ENCODE peak calls at places on chromosomes 6 and 20, in four cellular contexts. E, U, H and Y are unnamed samples.

GRCh38 chr6:87830834-87831374 is 128.9 kb upstream of the AKIRIN2 start:
- DNase-seq in E (no peak), U (no peak), H (no peak), Y (no peak)

GRCh38 chr6:157033428-157034140 is 256.4 kb downstream of the ARID1B start:
- DNase-seq in E (no peak), U (no peak), H (no peak), Y (peak)

GRCh38 chr6:97189767-97190166 is 93.2 kb downstream of the MMS22L start:
- DNase-seq in E (no peak), U (no peak), H (no peak), Y (no peak)

GRCh38 chr6:147022041-147022440 is 182.2 kb upstream of the STXBP5 start:
- DNase-seq in E (no peak), U (no peak), H (no peak), Y (peak)

GRCh38 chr6:144305985-144306384 is 20.9 kb downstream of the UTRN start:
- DNase-seq in E (no peak), U (no peak), H (no peak), Y (no peak)

GRCh38 chr6:145080651-145081050 is 654.7 kb downstream of the EPM2A start:
- DNase-seq in E (no peak), U (no peak), H (no peak), Y (no peak)

GRCh38 chr6:159043986-159044385 is 805 bp downstream of the TAGAP start:
- DNase-seq in E (no peak), U (no peak), H (no peak), Y (no peak)

GRCh38 chr6:81763051-81763450 is 10.6 kb upstream of the TENT5A start:
- DNase-seq in E (no peak), U (no peak), H (no peak), Y (no peak)

GRCh38 chr6:47478233-47479155 is 905 bp downstream of the CD2AP start:
- DNase-seq in E (no peak), U (no peak), H (peak), Y (peak)

GRCh38 chr6:40477246-40478126 is 109.7 kb downstream of the LRFN2 start:
- DNase-seq in E (peak), U (peak), H (no peak), Y (peak)

GRCh38 chr20:57514273-57514751 is 10.6 kb downstream of the CTCFL start:
- DNase-seq in E (peak), U (peak), H (peak), Y (peak)

GRCh38 chr6:41677430-41678045 is 39.3 kb downstream of the MDFI start:
- DNase-seq in E (no peak), U (no peak), H (no peak), Y (no peak)

GRCh38 chr6:69835414-69836179 is 30.8 kb upstream of the COL19A1 start:
- DNase-seq in E (no peak), U (peak), H (no peak), Y (peak)

GRCh38 chr6:39520411-39520810 is 197.9 kb upstream of the KCNK16 start:
- DNase-seq in E (no peak), U (no peak), H (no peak), Y (no peak)

GRCh38 chr20:23880426-23880825 is 878 bp upstream of the CST5 start:
- DNase-seq in E (no peak), U (no peak), H (no peak), Y (no peak)

GRCh38 chr6:10081957-10082356 is 332.9 kb downstream of the TFAP2A start:
- DNase-seq in E (no peak), U (no peak), H (no peak), Y (no peak)

GRCh38 chr20:16258766-16259165 is 314.5 kb downstream of the KIF16B start:
- DNase-seq in E (no peak), U (no peak), H (no peak), Y (no peak)

GRCh38 chr6:126811307-126811706 is 307.2 kb upstream of the RSPO3 start:
- DNase-seq in E (no peak), U (no peak), H (no peak), Y (no peak)

GRCh38 chr6:126812651-126813050 is 305.8 kb upstream of the RSPO3 start:
- DNase-seq in E (no peak), U (no peak), H (no peak), Y (peak)
- H3K27ac ChIP-seq in E (no peak), U (no peak), H (no peak), Y (no peak)

DNA sequence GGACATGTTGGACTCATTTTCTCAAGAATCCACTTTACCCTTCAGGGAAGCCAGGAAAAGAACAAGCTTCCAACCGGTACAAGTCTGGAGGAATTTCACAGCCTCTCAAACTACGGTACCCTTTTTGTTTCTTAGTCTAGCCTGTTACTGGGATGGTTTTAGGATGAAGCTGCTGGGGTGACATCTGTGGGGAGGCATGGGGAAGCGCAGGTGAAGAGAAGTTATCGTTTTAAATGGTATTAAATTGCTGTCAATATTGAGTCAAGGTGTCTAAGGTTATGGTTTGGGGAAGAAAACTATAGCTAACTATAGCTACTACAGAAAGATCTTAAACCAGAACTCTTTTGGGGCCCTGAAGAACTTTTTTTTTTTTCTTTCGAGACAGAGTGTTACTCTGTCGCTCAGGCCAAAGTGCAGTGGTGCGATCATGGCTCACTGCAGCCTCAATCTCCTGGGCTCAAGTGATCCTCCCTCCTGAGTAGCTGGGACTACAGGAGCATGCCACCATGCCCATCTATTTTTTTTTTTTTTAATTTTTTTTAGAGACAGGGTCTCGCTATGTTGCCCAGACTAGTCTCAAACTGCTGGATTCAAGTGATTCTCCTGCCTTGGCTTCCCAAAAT is 128.7 kb downstream of the RIN2 start:
- DNase-seq in E (no peak), U (no peak), H (no peak), Y (peak)
- H2BK12ac ChIP-seq in E (no peak), U (no peak), H (no peak), Y (no peak)

GRCh38 chr20:32751309-32752020 is 8.2 kb upstream of the COMMD7 start:
- DNase-seq in E (peak), U (no peak), H (no peak), Y (no peak)
- H2BK15ac ChIP-seq in E (no peak), U (no peak), H (no peak), Y (no peak)

GRCh38 chr6:151692216-151692615 is 115.3 kb upstream of the ESR1 start:
- DNase-seq in E (no peak), U (no peak), H (no peak), Y (no peak)
- H3K27ac ChIP-seq in E (no peak), U (no peak), H (no peak), Y (no peak)

GRCh38 chr20:42857446-42857845 is 332.3 kb downstream of the PTPRT start:
- DNase-seq in E (no peak), U (no peak), H (no peak), Y (no peak)
- H2BK12ac ChIP-seq in E (no peak), U (no peak), H (no peak), Y (no peak)

GRCh38 chr6:135739288-135739687 is 112.2 kb upstream of the PDE7B start:
- DNase-seq in E (no peak), U (no peak), H (no peak), Y (peak)
- H2BK15ac ChIP-seq in E (no peak), U (no peak), H (no peak), Y (no peak)

GRCh38 chr6:132790450-132790849 is 8.0 kb downstream of the SLC18B1 start:
- DNase-seq in E (no peak), U (no peak), H (no peak), Y (no peak)
- H3K27ac ChIP-seq in E (no peak), U (no peak), H (no peak), Y (no peak)